ENCODE peak calls at places on chromosomes 5 and 9, in five cellular contexts. J is neural progenitor cell, F is PC-3, A is MM.1S, W is GM23248. U is an unnamed sample.

GRCh38 chr9:98882569-98882923 is 61.2 kb upstream of the COL15A1 start:
- DNase-seq in J (no peak), F (no peak), A (no peak), W (no peak), U (no peak)

GRCh38 chr5:111074244-111074643 is 2.7 kb downstream of the TSLP start:
- DNase-seq in J (no peak), F (no peak), A (no peak), W (no peak), U (no peak)

GRCh38 chr9:136645903-136646754 is 16.6 kb upstream of the EGFL7 start:
- DNase-seq in J (peak; percentile 74), F (no peak), A (no peak), W (no peak), U (peak; percentile 48)

GRCh38 chr9:99353408-99353807 is 131.3 kb downstream of the SEC61B start:
- DNase-seq in J (no peak), F (peak; percentile 40), A (no peak), W (peak; percentile 98), U (no peak)

GRCh38 chr9:79581388-79581787 is 9.6 kb downstream of the TLE4 start:
- DNase-seq in J (no peak), F (no peak), A (no peak), W (peak; percentile 23), U (no peak)

GRCh38 chr9:136710543-136710942 is 1.8 kb upstream of the DIPK1B start:
- DNase-seq in J (no peak), F (peak; percentile 24), A (no peak), W (peak; percentile 66), U (no peak)

GRCh38 chr5:4518924-4519660 is 621.0 kb upstream of the ADAMTS16 start:
- DNase-seq in J (peak; percentile 57), F (no peak), A (no peak), W (no peak), U (peak; percentile 53)

GRCh38 chr5:82734291-82734690 is 342.9 kb downstream of the TMEM167A start:
- DNase-seq in J (no peak), F (no peak), A (no peak), W (peak; percentile 10), U (no peak)

GRCh38 chr5:20615888-20616563 is 628.0 kb upstream of the CDH18 start:
- DNase-seq in J (no peak), F (no peak), A (no peak), W (no peak), U (peak; percentile 64)

GRCh38 chr9:123399803-123400378 is 43.9 kb downstream of the CRB2 start:
- DNase-seq in J (peak; percentile 50), F (peak; percentile 10), A (no peak), W (peak; percentile 20), U (peak; percentile 82)

GRCh38 chr9:93071464-93071863 is 13.0 kb downstream of the SUSD3 start:
- DNase-seq in J (peak; percentile 56), F (peak; percentile 24), A (no peak), W (peak; percentile 55), U (peak; percentile 81)

GRCh38 chr9:101030022-101030391 is 1.5 kb downstream of the PLPPR1 start:
- DNase-seq in J (peak; percentile 24), F (no peak), A (no peak), W (no peak), U (peak; percentile 8)
- TF ChIP-seq EZH2 in J (peak; percentile 62), F (no peak), A (no peak), W (no peak), U (no peak)

DNA sequence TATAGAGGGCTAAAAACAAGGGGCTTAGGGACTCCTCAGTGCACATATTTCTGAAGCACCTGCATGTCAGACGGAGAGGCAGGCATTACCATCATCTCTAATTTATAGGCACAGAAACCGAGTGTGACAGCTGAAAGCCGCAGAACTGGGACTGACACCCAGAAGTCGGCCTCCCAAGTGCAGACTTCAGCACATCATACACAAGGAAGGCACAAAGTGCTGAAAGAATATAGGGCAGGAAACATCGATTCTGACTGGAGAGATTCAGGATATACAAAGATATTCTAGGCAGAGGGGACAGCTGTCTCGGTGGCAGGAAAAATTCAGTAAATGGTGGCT is 11.2 kb downstream of the MRPS27 start:
- DNase-seq in J (no peak), F (no peak), A (peak; percentile 36), W (no peak), U (no peak)
- H3F3A ChIP-seq in J (peaks cover 29% of the 10 kb centered on the region), F (no peaks in the 10 kb centered on the region), A (peaks cover 25% of the 10 kb centered on the region), W (peaks cover 23% of the 10 kb centered on the region), U (no peaks in the 10 kb centered on the region)

DNA sequence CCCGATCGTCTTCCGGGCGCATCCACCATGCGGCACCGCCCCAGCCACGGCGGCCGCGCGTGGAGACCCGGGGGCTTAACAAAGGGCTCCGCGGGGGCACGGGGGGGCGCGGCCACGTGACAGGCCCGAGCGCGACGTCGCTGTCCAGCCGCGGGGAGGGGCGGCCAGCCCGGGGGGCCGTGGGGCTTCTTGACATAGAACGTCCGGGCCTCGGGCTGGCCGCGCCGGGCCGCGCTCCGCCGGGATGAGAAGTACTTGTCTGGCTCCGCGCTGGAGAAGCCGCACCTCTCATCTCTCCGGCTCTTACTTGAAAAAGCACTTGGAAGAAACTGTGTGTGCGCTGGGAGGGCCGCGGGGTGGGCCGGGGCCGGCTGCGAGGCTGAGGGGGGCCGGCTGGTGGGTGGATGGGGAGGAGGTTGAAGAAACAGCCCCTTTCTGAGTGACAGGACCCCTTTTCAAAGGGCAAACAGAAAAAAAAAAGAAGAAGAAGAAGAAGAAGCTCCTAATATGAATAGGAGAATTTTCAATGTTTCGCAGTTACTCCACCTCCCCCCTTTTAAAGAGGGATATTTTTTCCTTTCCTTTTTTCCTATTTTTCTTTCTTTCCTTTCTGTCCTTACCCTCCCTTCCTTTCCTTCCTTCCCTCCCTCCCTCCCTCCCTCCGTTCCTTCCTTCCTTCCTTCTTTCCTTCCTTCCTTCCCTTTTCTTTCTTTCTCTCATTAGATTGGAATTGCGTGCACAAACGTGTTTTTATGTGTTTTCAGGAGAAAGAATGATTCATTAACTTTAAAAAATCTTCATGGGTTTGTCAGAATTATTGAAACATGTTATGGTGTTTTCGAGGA is 21.3 kb downstream of the NR2F1 start:
- DNase-seq in J (peak; percentile 74), F (no peak), A (no peak), W (peak; percentile 54), U (peak; percentile 69)
- TF ChIP-seq EZH2 in J (peak; percentile 81), F (no peak), A (no peak), W (peak; percentile 77), U (peak; percentile 51)

GRCh38 chr5:126809932-126810331 is 33.0 kb downstream of the LMNB1 start:
- DNase-seq in J (no peak), F (no peak), A (no peak), W (no peak), U (no peak)
- H3F3A ChIP-seq in J (peaks cover 15% of the 10 kb centered on the region), F (peaks cover 4% of the 10 kb centered on the region), A (peaks cover 22% of the 10 kb centered on the region), W (peaks cover 32% of the 10 kb centered on the region), U (no peaks in the 10 kb centered on the region)

GRCh38 chr5:77641397-77641943 is 3.0 kb upstream of the OTP start:
- DNase-seq in J (peak; percentile 64), F (no peak), A (no peak), W (no peak), U (peak; percentile 79)
- TF ChIP-seq EZH2 in J (peak; percentile 10), F (no peak), A (no peak), W (no peak), U (no peak)

DNA sequence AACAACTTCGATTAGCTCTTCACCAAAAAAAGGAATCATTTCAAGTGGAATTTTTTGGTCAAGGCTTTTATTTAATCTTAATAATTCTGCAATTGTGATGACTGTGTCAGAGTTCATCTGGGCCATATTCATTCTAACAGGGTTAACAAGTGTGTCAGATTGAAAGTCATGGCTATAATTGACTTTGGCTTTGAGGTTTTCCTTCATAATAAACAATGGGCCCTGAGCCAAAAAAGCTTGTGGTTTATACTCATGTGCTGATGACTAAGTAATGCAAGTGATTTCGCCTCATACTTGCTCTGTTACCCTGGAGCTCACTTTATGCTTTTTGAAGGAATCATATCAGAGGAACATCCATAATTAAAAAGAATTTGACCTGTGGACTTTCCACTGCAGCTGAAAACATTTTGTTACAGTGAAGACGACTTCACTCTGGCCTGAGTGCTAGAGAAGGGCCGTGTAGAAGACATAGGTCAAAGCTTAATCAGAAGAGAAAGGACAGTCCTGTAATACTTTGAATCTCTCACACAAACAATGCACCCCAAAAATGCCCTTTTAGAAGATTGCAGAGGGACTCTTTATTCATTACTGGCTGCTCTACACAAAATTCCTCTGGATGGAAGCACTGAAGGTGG is 101.7 kb downstream of the GDNF start:
- DNase-seq in J (no peak), F (peak; percentile 90), A (peak; percentile 93), W (peak; percentile 95), U (no peak)
- H3F3A ChIP-seq in J (no peaks in the 10 kb centered on the region), F (no peaks in the 10 kb centered on the region), A (peaks cover 21% of the 10 kb centered on the region), W (peaks cover 60% of the 10 kb centered on the region), U (no peaks in the 10 kb centered on the region)

GRCh38 chr9:21970800-21971620 is 23.2 kb downstream of the CDKN2A start:
- DNase-seq in J (peak; percentile 55), F (no peak), A (no peak), W (peak; percentile 6), U (peak; percentile 50)
- TF ChIP-seq EZH2 in J (peak; percentile 97), F (no peak), A (no peak), W (no peak), U (peak; percentile 96)

GRCh38 chr9:1879501-1879900 is 135.6 kb upstream of the SMARCA2 start:
- DNase-seq in J (no peak), F (no peak), A (no peak), W (no peak), U (no peak)
- H3F3A ChIP-seq in J (no peaks in the 10 kb centered on the region), F (no peaks in the 10 kb centered on the region), A (peaks cover 32% of the 10 kb centered on the region), W (no peaks in the 10 kb centered on the region), U (no peaks in the 10 kb centered on the region)

GRCh38 chr9:134239939-134240338 is 75.6 kb upstream of the RNU6ATAC start:
- DNase-seq in J (no peak), F (no peak), A (no peak), W (no peak), U (no peak)

GRCh38 chr9:134242706-134243105 is 78.3 kb upstream of the RNU6ATAC start:
- DNase-seq in J (no peak), F (no peak), A (no peak), W (no peak), U (no peak)

GRCh38 chr9:134245179-134245578 is 80.8 kb upstream of the RNU6ATAC start:
- DNase-seq in J (no peak), F (no peak), A (no peak), W (no peak), U (no peak)

GRCh38 chr9:134240371-134240770 is 76.0 kb upstream of the RNU6ATAC start:
- DNase-seq in J (no peak), F (no peak), A (no peak), W (no peak), U (no peak)

GRCh38 chr9:134243778-134244467 is 79.6 kb upstream of the RNU6ATAC start:
- DNase-seq in J (no peak), F (no peak), A (peak; percentile 74), W (peak; percentile 55), U (no peak)
- TF ChIP-seq EZH2 in J (no peak), F (no peak), A (no peak), W (no peak), U (no peak)

DNA sequence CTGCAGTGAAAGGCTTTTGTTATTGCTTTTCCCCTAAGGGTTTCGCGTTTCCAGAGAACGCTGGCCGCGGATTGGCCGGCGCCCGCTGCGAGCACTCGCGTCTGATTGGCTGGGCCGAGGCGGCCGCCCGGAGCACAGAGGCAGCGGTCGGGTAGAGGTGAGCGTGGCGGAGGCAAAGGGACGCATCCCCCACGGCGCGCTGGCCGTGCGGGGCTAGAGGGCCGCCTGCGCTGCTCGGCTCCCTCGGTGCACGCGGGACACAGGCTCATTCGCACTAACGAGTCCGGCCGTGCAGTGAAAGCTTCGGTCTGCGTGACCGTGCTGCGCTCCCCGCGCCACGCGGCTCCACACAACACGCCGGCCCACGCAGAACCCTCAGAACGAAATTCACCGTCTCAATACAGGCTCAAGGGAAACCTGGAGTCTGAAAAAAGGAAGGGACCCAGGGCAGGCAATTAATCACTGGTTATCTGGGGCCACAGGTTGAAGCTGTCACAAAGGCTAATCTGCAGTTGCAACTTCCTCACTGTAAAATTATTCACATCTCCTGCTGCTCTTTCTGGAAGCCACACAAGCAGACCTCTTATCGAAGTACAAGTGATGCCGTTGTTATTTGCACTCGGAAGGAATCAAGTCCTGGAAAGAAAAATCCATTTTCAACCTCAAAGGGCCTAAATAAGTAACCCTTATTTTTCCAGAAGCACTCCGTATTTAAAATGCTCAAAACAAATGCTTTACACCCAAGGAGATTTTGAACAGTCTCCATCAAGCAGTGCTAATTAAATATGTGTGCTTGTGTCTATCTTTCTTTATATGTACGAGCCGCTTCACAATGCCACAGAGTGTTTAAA is 94.6 kb downstream of the ZNF608 start:
- DNase-seq in J (peak; percentile 93), F (peak; percentile 70), A (peak; percentile 51), W (peak; percentile 90), U (peak; percentile 87)
- H3F3A ChIP-seq in J (peaks cover 63% of the 10 kb centered on the region), F (no peaks in the 10 kb centered on the region), A (peaks cover 19% of the 10 kb centered on the region), W (peaks cover 47% of the 10 kb centered on the region), U (no peaks in the 10 kb centered on the region)